ENCODE peak calls at places on chromosomes 7 and 10, in eight cellular contexts. B is Peyer's patch; L is brain microvascular endothelial cell; N is WTC11; J is PC-3; R is cardiac muscle cell; A is CD8-positive, alpha-beta T cell; V is transverse colon. X is an unnamed sample.

GRCh38 chr10:68082815-68083395 is 7.8 kb upstream of the HERC4 start:
- DNase-seq in B (no peak), L (no peak), N (no peak), J (peak), R (peak), A (no peak), V (no peak), X (no peak)

GRCh38 chr7:99557940-99558305 is 519 bp upstream of the ZNF655 start:
- DNase-seq in B (no peak), L (no peak), N (no peak), J (no peak), R (no peak), A (no peak), V (no peak), X (no peak)

GRCh38 chr10:113961261-113961938 is 82.3 kb upstream of the ADRB1 start:
- DNase-seq in B (no peak), L (no peak), N (no peak), J (no peak), R (no peak), A (peak), V (peak), X (no peak)

GRCh38 chr7:138226001-138226476 is 149.8 kb downstream of the AKR1D1 start:
- DNase-seq in B (no peak), L (peak), N (no peak), J (peak), R (peak), A (no peak), V (no peak), X (no peak)

GRCh38 chr7:155234950-155235789 is 62.5 kb upstream of the INSIG1 start:
- DNase-seq in B (peak), L (no peak), N (no peak), J (peak), R (no peak), A (no peak), V (no peak), X (no peak)

GRCh38 chr7:98348726-98349474 is 52.0 kb downstream of the BAIAP2L1 start:
- DNase-seq in B (peak), L (no peak), N (no peak), J (no peak), R (no peak), A (no peak), V (peak), X (no peak)

GRCh38 chr7:80729586-80730320 is 91.3 kb downstream of the CD36 start:
- DNase-seq in B (no peak), L (no peak), N (no peak), J (peak), R (peak), A (no peak), V (no peak), X (no peak)

GRCh38 chr10:68861253-68861652 is 33.9 kb downstream of the STOX1 start:
- DNase-seq in B (no peak), L (peak), N (no peak), J (no peak), R (no peak), A (no peak), V (no peak), X (no peak)

GRCh38 chr7:99997545-99998137 is 17.8 kb upstream of the ZKSCAN1 start:
- DNase-seq in B (peak), L (no peak), N (peak), J (no peak), R (peak), A (peak), V (peak), X (no peak)

GRCh38 chr10:103888113-103888841 is 29.7 kb downstream of the STN1 start:
- DNase-seq in B (peak), L (peak), N (no peak), J (peak), R (peak), A (no peak), V (peak), X (no peak)

GRCh38 chr7:116715087-116715486 is 43.1 kb downstream of the MET start:
- DNase-seq in B (no peak), L (no peak), N (no peak), J (no peak), R (no peak), A (no peak), V (no peak), X (no peak)

GRCh38 chr7:2508327-2509231 is 11.0 kb upstream of the LFNG start:
- DNase-seq in B (no peak), L (peak), N (no peak), J (no peak), R (no peak), A (peak), V (peak), X (no peak)

GRCh38 chr10:88642254-88642653 is 22.0 kb upstream of the LIPF start:
- DNase-seq in B (no peak), L (no peak), N (no peak), J (no peak), R (no peak), A (no peak), V (no peak), X (no peak)

GRCh38 chr10:1964476-1964875 is 227.2 kb upstream of the ADARB2 start:
- DNase-seq in B (no peak), L (no peak), N (no peak), J (no peak), R (no peak), A (no peak), V (no peak), X (no peak)

GRCh38 chr10:1963341-1963740 is 226.0 kb upstream of the ADARB2 start:
- DNase-seq in B (no peak), L (no peak), N (no peak), J (no peak), R (no peak), A (no peak), V (no peak), X (no peak)

GRCh38 chr10:1966698-1967097 is 229.4 kb upstream of the ADARB2 start:
- DNase-seq in B (no peak), L (no peak), N (no peak), J (no peak), R (no peak), A (no peak), V (no peak), X (no peak)

GRCh38 chr10:1957057-1957456 is 219.7 kb upstream of the ADARB2 start:
- DNase-seq in B (no peak), L (no peak), N (no peak), J (no peak), R (no peak), A (no peak), V (no peak), X (no peak)

GRCh38 chr10:1962025-1962424 is 224.7 kb upstream of the ADARB2 start:
- DNase-seq in B (no peak), L (no peak), N (no peak), J (no peak), R (no peak), A (no peak), V (no peak), X (no peak)
- TF ChIP-seq CTCF in B (no peak), L (no peak), N (no peak), J (no peak), R (no peak), A (no peak), V (no peak), X (peak)

DNA sequence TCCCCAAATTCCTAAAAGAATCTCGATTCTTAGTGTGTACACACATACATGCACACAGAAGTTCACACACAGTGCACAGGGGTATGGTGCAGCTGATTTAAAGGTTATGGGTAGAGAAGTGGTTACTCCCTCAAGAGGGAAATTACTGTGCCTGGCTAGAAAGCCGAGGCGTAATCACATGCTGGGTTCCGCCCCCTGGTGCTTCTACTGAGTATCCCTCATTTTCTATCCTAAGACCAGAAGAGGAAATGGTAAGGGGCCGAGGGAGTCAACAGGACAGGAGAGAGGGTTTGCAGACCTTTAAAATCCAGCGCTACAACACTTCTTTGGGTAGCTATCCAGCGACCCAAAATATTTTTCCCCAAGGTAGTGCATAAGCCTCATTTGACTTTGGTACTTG is 147.3 kb upstream of the TMEM196 start:
- DNase-seq in B (no peak), L (no peak), N (peak), J (no peak), R (no peak), A (no peak), V (no peak), X (no peak)
- TF ChIP-seq CTCF in B (no peak), L (no peak), N (no peak), J (no peak), R (no peak), A (no peak), V (no peak), X (no peak)

GRCh38 chr7:42380411-42380810 is 143.4 kb upstream of the GLI3 start:
- DNase-seq in B (no peak), L (no peak), N (no peak), J (no peak), R (peak), A (no peak), V (no peak), X (no peak)

GRCh38 chr7:42389697-42390096 is 152.7 kb upstream of the GLI3 start:
- DNase-seq in B (no peak), L (no peak), N (no peak), J (no peak), R (no peak), A (no peak), V (no peak), X (no peak)

GRCh38 chr7:42385912-42386311 is 148.9 kb upstream of the GLI3 start:
- DNase-seq in B (no peak), L (no peak), N (no peak), J (no peak), R (no peak), A (no peak), V (no peak), X (no peak)
- TF ChIP-seq CTCF in B (no peak), L (peak), N (no peak), J (peak), R (peak), A (no peak), V (no peak), X (peak)

GRCh38 chr10:105761861-105762260 is 1120.8 kb downstream of the SORCS3 start:
- DNase-seq in B (no peak), L (no peak), N (no peak), J (no peak), R (no peak), A (no peak), V (no peak), X (no peak)
- TF ChIP-seq CTCF in B (no peak), L (no peak), N (no peak), J (no peak), R (no peak), A (no peak), V (no peak), X (no peak)

GRCh38 chr10:43263551-43264323 is 3.1 kb downstream of the RASGEF1A start:
- DNase-seq in B (peak), L (no peak), N (peak), J (no peak), R (no peak), A (no peak), V (peak), X (no peak)
- TF ChIP-seq CTCF in B (no peak), L (peak), N (peak), J (peak), R (peak), A (no peak), V (no peak), X (peak)

DNA sequence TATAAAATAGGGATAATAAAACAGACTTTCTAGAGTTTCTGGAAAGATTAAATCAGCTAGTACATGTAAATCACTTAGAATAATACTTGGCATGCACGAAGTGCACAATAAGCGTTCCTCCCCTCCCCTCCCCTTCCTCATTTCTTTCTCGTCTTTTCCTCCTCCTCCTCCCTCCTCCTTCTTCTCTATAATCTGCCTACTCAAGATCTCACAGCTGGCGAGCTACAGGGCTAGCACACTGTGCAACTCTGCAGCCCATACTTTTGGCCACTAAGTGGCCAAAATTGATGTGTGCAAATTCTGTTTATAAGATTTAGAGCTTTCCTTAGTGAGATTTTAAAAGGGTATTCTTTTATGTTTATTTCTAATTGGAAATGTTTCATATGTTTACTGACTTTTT is 565.3 kb downstream of the PHTF2 start:
- DNase-seq in B (no peak), L (no peak), N (no peak), J (no peak), R (no peak), A (no peak), V (no peak), X (no peak)
- TF ChIP-seq CTCF in B (no peak), L (peak), N (no peak), J (peak), R (no peak), A (no peak), V (no peak), X (no peak)

GRCh38 chr7:29282819-29283414 is 88.3 kb downstream of the CHN2 start:
- DNase-seq in B (no peak), L (no peak), N (no peak), J (no peak), R (no peak), A (no peak), V (no peak), X (no peak)
- TF ChIP-seq CTCF in B (no peak), L (no peak), N (no peak), J (no peak), R (no peak), A (no peak), V (no peak), X (no peak)

GRCh38 chr7:19178595-19178994 is 33.4 kb upstream of the FERD3L start:
- DNase-seq in B (no peak), L (no peak), N (no peak), J (no peak), R (no peak), A (no peak), V (no peak), X (no peak)
- TF ChIP-seq CTCF in B (no peak), L (no peak), N (no peak), J (no peak), R (no peak), A (no peak), V (no peak), X (no peak)